ENCODE peak calls at places on chromosomes 13 and 19, in five cellular contexts. One of them, this sample, is unnamed.

GRCh38 chr13:73672492-73672891 is 461.7 kb downstream of the KLF12 start:
- DNase-seq in activated T-helper 1 cell treated with Interleukin-2 at 50 U/mL for 16 hours: no peak
- DNase-seq in testis: no peak
- DNase-seq in WERI-Rb-1: no peak
- DNase-seq in non-pigmented ciliary epithelial cell: no peak
- DNase-seq in this sample: no peak

GRCh38 chr13:20492641-20493040 is 33.0 kb downstream of the CRYL1 start:
- DNase-seq in activated T-helper 1 cell treated with Interleukin-2 at 50 U/mL for 16 hours: no peak
- DNase-seq in testis: peak; percentile 24
- DNase-seq in WERI-Rb-1: peak; percentile 48
- DNase-seq in non-pigmented ciliary epithelial cell: no peak
- DNase-seq in this sample: no peak

GRCh38 chr19:33110201-33110910 is 21.6 kb upstream of the WDR88 start:
- DNase-seq in activated T-helper 1 cell treated with Interleukin-2 at 50 U/mL for 16 hours: no peak
- DNase-seq in testis: peak; percentile 44
- DNase-seq in WERI-Rb-1: no peak
- DNase-seq in non-pigmented ciliary epithelial cell: peak; percentile 65
- DNase-seq in this sample: no peak

GRCh38 chr13:73522937-73523336 is 464.1 kb downstream of the KLF5 start:
- DNase-seq in activated T-helper 1 cell treated with Interleukin-2 at 50 U/mL for 16 hours: no peak
- DNase-seq in testis: no peak
- DNase-seq in WERI-Rb-1: no peak
- DNase-seq in non-pigmented ciliary epithelial cell: no peak
- DNase-seq in this sample: no peak

GRCh38 chr13:75635101-75635620 is 969 bp upstream of the LMO7 start:
- DNase-seq in activated T-helper 1 cell treated with Interleukin-2 at 50 U/mL for 16 hours: no peak
- DNase-seq in testis: no peak
- DNase-seq in WERI-Rb-1: no peak
- DNase-seq in non-pigmented ciliary epithelial cell: no peak
- DNase-seq in this sample: peak; percentile 10

GRCh38 chr13:73018336-73018735 is 40.5 kb upstream of the KLF5 start:
- DNase-seq in activated T-helper 1 cell treated with Interleukin-2 at 50 U/mL for 16 hours: no peak
- DNase-seq in testis: no peak
- DNase-seq in WERI-Rb-1: no peak
- DNase-seq in non-pigmented ciliary epithelial cell: peak; percentile 28
- DNase-seq in this sample: no peak

GRCh38 chr19:53196777-53197396 is 3.7 kb upstream of the ZNF665 start:
- DNase-seq in activated T-helper 1 cell treated with Interleukin-2 at 50 U/mL for 16 hours: peak; percentile 91
- DNase-seq in testis: peak; percentile 98
- DNase-seq in WERI-Rb-1: peak; percentile 97
- DNase-seq in non-pigmented ciliary epithelial cell: peak; percentile 55
- DNase-seq in this sample: peak; percentile 93

GRCh38 chr13:111661776-111662175 is 341.3 kb downstream of the TEX29 start:
- DNase-seq in activated T-helper 1 cell treated with Interleukin-2 at 50 U/mL for 16 hours: no peak
- DNase-seq in testis: no peak
- DNase-seq in WERI-Rb-1: no peak
- DNase-seq in non-pigmented ciliary epithelial cell: no peak
- DNase-seq in this sample: no peak

GRCh38 chr13:20616059-20616797 is 49.3 kb downstream of the IFT88 start:
- DNase-seq in activated T-helper 1 cell treated with Interleukin-2 at 50 U/mL for 16 hours: no peak
- DNase-seq in testis: no peak
- DNase-seq in WERI-Rb-1: no peak
- DNase-seq in non-pigmented ciliary epithelial cell: peak; percentile 83
- DNase-seq in this sample: no peak

GRCh38 chr13:40682449-40683240 is 16.2 kb upstream of the FOXO1 start:
- DNase-seq in activated T-helper 1 cell treated with Interleukin-2 at 50 U/mL for 16 hours: no peak
- DNase-seq in testis: no peak
- DNase-seq in WERI-Rb-1: no peak
- DNase-seq in non-pigmented ciliary epithelial cell: no peak
- DNase-seq in this sample: peak; percentile 61

GRCh38 chr13:24648983-24649684 is 31.1 kb upstream of the ATP12A start:
- DNase-seq in activated T-helper 1 cell treated with Interleukin-2 at 50 U/mL for 16 hours: no peak
- DNase-seq in testis: no peak
- DNase-seq in WERI-Rb-1: no peak
- DNase-seq in non-pigmented ciliary epithelial cell: no peak
- DNase-seq in this sample: no peak

GRCh38 chr13:104008571-104009435 is 942.6 kb upstream of the SLC10A2 start:
- DNase-seq in activated T-helper 1 cell treated with Interleukin-2 at 50 U/mL for 16 hours: no peak
- DNase-seq in testis: no peak
- DNase-seq in WERI-Rb-1: no peak
- DNase-seq in non-pigmented ciliary epithelial cell: peak; percentile 83
- DNase-seq in this sample: no peak

GRCh38 chr13:45200701-45201230 is at the start of gene KCTD4:
- DNase-seq in activated T-helper 1 cell treated with Interleukin-2 at 50 U/mL for 16 hours: no peak
- DNase-seq in testis: no peak
- DNase-seq in WERI-Rb-1: no peak
- DNase-seq in non-pigmented ciliary epithelial cell: no peak
- DNase-seq in this sample: no peak

GRCh38 chr19:18373892-18374629 is 11.9 kb upstream of the GDF15 start:
- DNase-seq in activated T-helper 1 cell treated with Interleukin-2 at 50 U/mL for 16 hours: peak; percentile 8
- DNase-seq in testis: peak; percentile 89
- DNase-seq in WERI-Rb-1: peak; percentile 73
- DNase-seq in non-pigmented ciliary epithelial cell: peak; percentile 96
- DNase-seq in this sample: peak; percentile 11

GRCh38 chr13:84431646-84432045 is 549.4 kb upstream of the SLITRK1 start:
- DNase-seq in activated T-helper 1 cell treated with Interleukin-2 at 50 U/mL for 16 hours: no peak
- DNase-seq in testis: no peak
- DNase-seq in WERI-Rb-1: no peak
- DNase-seq in non-pigmented ciliary epithelial cell: peak; percentile 60
- DNase-seq in this sample: no peak